ENCODE peak calls at places on chromosomes 13 and 19, in four cellular contexts. One of them, this sample, is unnamed.

GRCh38 chr19:45403781-45404556 is 900 bp downstream of the PPP1R13L start:
- DNase-seq in memory B cell: peak
- DNase-seq in adrenal gland: peak
- DNase-seq in upper lobe of right lung: peak
- DNase-seq in this sample: peak

GRCh38 chr13:91520952-91521351 is 122.5 kb downstream of the GPC5 start:
- DNase-seq in upper lobe of right lung: no peak
- DNase-seq in adrenal gland: no peak
- DNase-seq in memory B cell: no peak
- DNase-seq in this sample: no peak

GRCh38 chr19:28737021-28737525 is 475.9 kb downstream of the UQCRFS1 start:
- DNase-seq in adrenal gland: no peak
- DNase-seq in memory B cell: no peak
- DNase-seq in upper lobe of right lung: no peak
- DNase-seq in this sample: peak

GRCh38 chr19:51687791-51688664 is 5.1 kb upstream of the SPACA6 start:
- DNase-seq in upper lobe of right lung: no peak
- DNase-seq in adrenal gland: peak
- DNase-seq in memory B cell: no peak
- DNase-seq in this sample: peak

GRCh38 chr19:19224150-19224851 is 12.5 kb downstream of the NCAN start:
- DNase-seq in upper lobe of right lung: no peak
- DNase-seq in adrenal gland: no peak
- DNase-seq in memory B cell: no peak
- DNase-seq in this sample: no peak

GRCh38 chr13:96511587-96511986 is 421.7 kb downstream of the HS6ST3 start:
- DNase-seq in memory B cell: no peak
- DNase-seq in adrenal gland: no peak
- DNase-seq in upper lobe of right lung: no peak
- DNase-seq in this sample: no peak

GRCh38 chr13:112443191-112444000 is 67.2 kb downstream of the SPACA7 start:
- DNase-seq in memory B cell: peak
- DNase-seq in adrenal gland: no peak
- DNase-seq in upper lobe of right lung: no peak
- DNase-seq in this sample: no peak

GRCh38 chr13:76846363-76846762 is 39.8 kb downstream of the KCTD12 start:
- DNase-seq in adrenal gland: no peak
- DNase-seq in memory B cell: no peak
- DNase-seq in upper lobe of right lung: no peak
- DNase-seq in this sample: no peak

GRCh38 chr19:54231077-54231931 is 8.5 kb upstream of the LILRB3 start:
- DNase-seq in upper lobe of right lung: peak
- DNase-seq in memory B cell: peak
- DNase-seq in adrenal gland: peak
- DNase-seq in this sample: peak

GRCh38 chr13:104024416-104025170 is 958.4 kb upstream of the SLC10A2 start:
- DNase-seq in adrenal gland: no peak
- DNase-seq in memory B cell: no peak
- DNase-seq in upper lobe of right lung: no peak
- DNase-seq in this sample: no peak

GRCh38 chr13:24613755-24614154 is 66.5 kb upstream of the ATP12A start:
- DNase-seq in adrenal gland: no peak
- DNase-seq in memory B cell: no peak
- DNase-seq in upper lobe of right lung: no peak
- DNase-seq in this sample: no peak

GRCh38 chr19:36418287-36419001 is at the start of gene ZFP82:
- DNase-seq in memory B cell: peak
- DNase-seq in upper lobe of right lung: peak
- DNase-seq in adrenal gland: peak
- DNase-seq in this sample: peak

GRCh38 chr19:16208064-16208759 is 10.5 kb downstream of the AP1M1 start:
- DNase-seq in adrenal gland: no peak
- DNase-seq in memory B cell: no peak
- DNase-seq in upper lobe of right lung: peak
- DNase-seq in this sample: no peak

GRCh38 chr13:62320129-62320724 is 904.6 kb upstream of the PCDH20 start:
- DNase-seq in memory B cell: no peak
- DNase-seq in upper lobe of right lung: no peak
- DNase-seq in adrenal gland: no peak
- DNase-seq in this sample: peak